ENCODE peak calls at places on chromosomes 5 and 9, in five cellular contexts. E is HL-60, J is colonic mucosa, Z is adrenal gland, P is lower lobe of right lung. H is an unnamed sample.

GRCh38 chr5:137054335-137054734 is 444.8 kb downstream of the SPOCK1 start:
- DNase-seq in E (no peak), J (no peak), Z (no peak), P (no peak), H (no peak)

GRCh38 chr5:81023261-81024015 is 63.3 kb downstream of the RASGRF2 start:
- DNase-seq in E (no peak), J (no peak), Z (no peak), P (no peak), H (no peak)

GRCh38 chr9:120878188-120879130 is 1.5 kb upstream of the PHF19 start:
- DNase-seq in E (no peak), J (no peak), Z (no peak), P (no peak), H (no peak)

GRCh38 chr5:122705876-122706275 is 69.0 kb upstream of the SNX2 start:
- DNase-seq in E (no peak), J (no peak), Z (no peak), P (no peak), H (no peak)

GRCh38 chr5:13957032-13957645 is 12.7 kb upstream of the DNAH5 start:
- DNase-seq in E (no peak), J (no peak), Z (no peak), P (no peak), H (no peak)

GRCh38 chr5:156920042-156920860 is 42.8 kb downstream of the TIMD4 start:
- DNase-seq in E (no peak), J (no peak), Z (no peak), P (no peak), H (no peak)

GRCh38 chr5:40221796-40222195 is 457.9 kb upstream of the PTGER4 start:
- DNase-seq in E (no peak), J (no peak), Z (no peak), P (no peak), H (no peak)

GRCh38 chr5:136006164-136006563 is 22.6 kb upstream of the TGFBI start:
- DNase-seq in E (no peak), J (peak), Z (no peak), P (no peak), H (no peak)

GRCh38 chr5:54217826-54218503 is 92.4 kb downstream of the ARL15 start:
- DNase-seq in E (peak), J (peak), Z (peak), P (no peak), H (no peak)

GRCh38 chr5:6962256-6962655 is 249.0 kb downstream of the TENT4A start:
- DNase-seq in E (no peak), J (no peak), Z (no peak), P (no peak), H (no peak)

GRCh38 chr5:147461915-147462314 is 48.0 kb downstream of the DPYSL3 start:
- DNase-seq in E (no peak), J (no peak), Z (no peak), P (no peak), H (no peak)

GRCh38 chr5:90022002-90022710 is 387.4 kb downstream of the CETN3 start:
- DNase-seq in E (no peak), J (no peak), Z (no peak), P (no peak), H (no peak)

GRCh38 chr5:136036991-136037705 is 8.4 kb downstream of the TGFBI start:
- DNase-seq in E (no peak), J (peak), Z (no peak), P (no peak), H (no peak)

GRCh38 chr9:114166606-114167572 is 11.6 kb downstream of the COL27A1 start:
- DNase-seq in E (no peak), J (no peak), Z (no peak), P (no peak), H (no peak)

GRCh38 chr9:115016369-115016768 is 86.0 kb upstream of the TNFSF8 start:
- DNase-seq in E (no peak), J (no peak), Z (no peak), P (no peak), H (no peak)

GRCh38 chr9:75027187-75028107 is 646 bp downstream of the CARNMT1 start:
- DNase-seq in E (peak), J (peak), Z (peak), P (peak), H (peak)

GRCh38 chr9:133980864-133981588 is 11.1 kb downstream of the VAV2 start:
- DNase-seq in E (no peak), J (no peak), Z (no peak), P (peak), H (no peak)

GRCh38 chr9:70998962-70999361 is 122.5 kb downstream of the TRPM3 start:
- DNase-seq in E (no peak), J (no peak), Z (no peak), P (no peak), H (no peak)

GRCh38 chr9:105053209-105053652 is 125.3 kb upstream of the ABCA1 start:
- DNase-seq in E (peak), J (no peak), Z (peak), P (no peak), H (no peak)

GRCh38 chr5:96844476-96844990 is 31.8 kb upstream of the ERAP2 start:
- DNase-seq in E (no peak), J (no peak), Z (no peak), P (no peak), H (no peak)

GRCh38 chr5:31688515-31689092 is 49.7 kb downstream of the PDZD2 start:
- DNase-seq in E (no peak), J (no peak), Z (no peak), P (no peak), H (no peak)

GRCh38 chr5:59583151-59583809 is 310.2 kb downstream of the PDE4D start:
- DNase-seq in E (no peak), J (no peak), Z (no peak), P (no peak), H (no peak)

GRCh38 chr5:98827161-98827560 is 53.7 kb downstream of the RGMB start:
- DNase-seq in E (no peak), J (no peak), Z (no peak), P (no peak), H (no peak)

GRCh38 chr9:110700953-110701352 is 32.4 kb downstream of the MUSK start:
- DNase-seq in E (no peak), J (no peak), Z (no peak), P (no peak), H (no peak)

GRCh38 chr9:106284300-106284699 is 578.7 kb upstream of the ZNF462 start:
- DNase-seq in E (no peak), J (no peak), Z (no peak), P (no peak), H (no peak)

GRCh38 chr5:168006473-168007130 is 284.8 kb upstream of the WWC1 start:
- DNase-seq in E (no peak), J (no peak), Z (no peak), P (no peak), H (no peak)

GRCh38 chr5:39151731-39152130 is 67.6 kb downstream of the FYB1 start:
- DNase-seq in E (peak), J (no peak), Z (no peak), P (no peak), H (no peak)

GRCh38 chr9:37529111-37529510 is 43.4 kb downstream of the POLR1E start:
- DNase-seq in E (no peak), J (peak), Z (no peak), P (no peak), H (peak)

GRCh38 chr5:57501414-57502321 is 19.1 kb upstream of the ACTBL2 start:
- DNase-seq in E (no peak), J (no peak), Z (no peak), P (no peak), H (no peak)

GRCh38 chr5:10173716-10174115 is 76.0 kb downstream of the ATPSCKMT start:
- DNase-seq in E (peak), J (no peak), Z (no peak), P (no peak), H (no peak)

GRCh38 chr5:150653145-150653761 is 7.8 kb upstream of the MYOZ3 start:
- DNase-seq in E (no peak), J (no peak), Z (no peak), P (no peak), H (no peak)

GRCh38 chr9:93259490-93260289 is 75.8 kb downstream of the WNK2 start:
- DNase-seq in E (no peak), J (peak), Z (peak), P (peak), H (peak)

GRCh38 chr9:93260290-93261066 is 76.5 kb downstream of the WNK2 start:
- DNase-seq in E (no peak), J (peak), Z (peak), P (no peak), H (no peak)

GRCh38 chr9:93261735-93262523 is 78.0 kb downstream of the WNK2 start:
- DNase-seq in E (no peak), J (peak), Z (peak), P (peak), H (no peak)

GRCh38 chr9:93262537-93263310 is 78.8 kb downstream of the WNK2 start:
- DNase-seq in E (no peak), J (peak), Z (peak), P (peak), H (no peak)

DNA sequence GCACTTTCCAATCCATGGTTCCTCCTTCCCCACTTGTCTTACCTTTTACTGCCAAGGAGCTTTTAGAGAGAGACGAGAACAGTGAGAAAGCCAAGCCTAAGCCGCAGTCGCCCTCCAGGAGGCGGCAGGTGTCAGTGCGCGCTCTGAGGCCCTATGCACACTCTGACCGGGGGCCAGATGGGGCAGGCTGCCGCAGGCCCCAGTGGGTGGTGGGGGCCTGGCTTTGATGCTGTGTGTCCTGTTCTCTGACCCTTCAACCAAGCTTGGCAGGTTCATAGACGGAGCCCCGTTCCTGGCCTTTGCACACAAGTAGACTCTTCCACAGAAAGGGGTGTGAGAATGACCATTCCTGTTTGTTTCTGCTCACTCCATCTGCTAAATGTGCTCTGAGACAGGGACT is 77.3 kb downstream of the WNK2 start:
- DNase-seq in E (no peak), J (peak), Z (peak), P (no peak), H (no peak)
- TF ChIP-seq CTCF in E (no peak), J (no peak), Z (no peak), P (no peak), H (no peak)

DNA sequence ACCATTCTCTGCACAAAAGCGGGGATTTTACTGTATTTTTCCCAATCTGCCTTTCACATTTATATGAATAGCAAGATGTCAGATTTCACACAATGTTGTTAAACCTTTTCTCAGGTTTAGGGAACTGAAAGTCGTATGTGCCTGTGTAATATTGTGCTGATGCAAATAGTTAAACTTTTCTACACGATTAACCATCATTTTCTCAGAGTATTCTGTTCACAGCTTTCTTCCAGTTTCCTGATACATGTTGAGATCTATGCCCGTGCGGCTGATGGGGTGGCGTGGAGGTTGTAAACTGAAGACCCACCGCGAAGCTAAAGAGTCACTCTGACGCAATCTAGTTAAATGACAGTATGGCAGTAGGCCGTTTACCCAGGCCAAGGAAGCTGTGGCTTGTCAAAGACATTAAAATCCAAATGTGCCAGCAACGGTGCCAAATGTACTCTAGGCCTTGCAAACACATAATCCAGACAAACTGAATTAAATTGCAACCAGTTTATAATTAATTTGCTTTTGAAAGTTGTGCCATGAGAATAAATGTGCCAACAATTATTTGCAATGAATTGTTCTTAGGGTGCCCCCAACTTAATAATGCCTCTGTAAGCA is 145.7 kb downstream of the EBF1 start:
- DNase-seq in E (peak), J (no peak), Z (no peak), P (no peak), H (no peak)
- H3K27ac ChIP-seq in E (no peak), J (no peak), Z (no peak), P (no peak), H (no peak)

GRCh38 chr5:141758316-141758965 is 76.4 kb upstream of the ARAP3 start:
- DNase-seq in E (no peak), J (no peak), Z (no peak), P (no peak), H (no peak)

GRCh38 chr5:141753971-141754713 is 72.1 kb upstream of the ARAP3 start:
- DNase-seq in E (peak), J (peak), Z (peak), P (no peak), H (no peak)

GRCh38 chr5:141756196-141756595 is 74.2 kb upstream of the ARAP3 start:
- DNase-seq in E (no peak), J (no peak), Z (no peak), P (no peak), H (no peak)

GRCh38 chr5:141760193-141760592 is 78.2 kb upstream of the ARAP3 start:
- DNase-seq in E (no peak), J (no peak), Z (no peak), P (no peak), H (no peak)

GRCh38 chr5:141757402-141757801 is 75.4 kb upstream of the ARAP3 start:
- DNase-seq in E (no peak), J (peak), Z (no peak), P (no peak), H (no peak)
- TF ChIP-seq CTCF in E (no peak), J (peak), Z (no peak), P (no peak), H (no peak)

GRCh38 chr9:100227636-100228035 is 125.1 kb downstream of the TEX10 start:
- DNase-seq in E (no peak), J (no peak), Z (no peak), P (no peak), H (no peak)
- H3K27ac ChIP-seq in E (no peak), J (no peak), Z (peak), P (no peak), H (no peak)

GRCh38 chr5:127536687-127537086 is 19.2 kb downstream of the PRRC1 start:
- DNase-seq in E (no peak), J (no peak), Z (no peak), P (no peak), H (no peak)
- TF ChIP-seq CTCF in E (no peak), J (no peak), Z (no peak), P (peak), H (peak)

GRCh38 chr9:91768977-91769916 is 180.8 kb downstream of the ROR2 start:
- DNase-seq in E (no peak), J (no peak), Z (no peak), P (no peak), H (no peak)

GRCh38 chr9:91770229-91770628 is 179.8 kb downstream of the ROR2 start:
- DNase-seq in E (no peak), J (peak), Z (no peak), P (no peak), H (no peak)

GRCh38 chr9:91771027-91771426 is 179.0 kb downstream of the ROR2 start:
- DNase-seq in E (no peak), J (peak), Z (no peak), P (no peak), H (no peak)

GRCh38 chr9:91773166-91773565 is 176.9 kb downstream of the ROR2 start:
- DNase-seq in E (no peak), J (no peak), Z (no peak), P (no peak), H (no peak)

DNA sequence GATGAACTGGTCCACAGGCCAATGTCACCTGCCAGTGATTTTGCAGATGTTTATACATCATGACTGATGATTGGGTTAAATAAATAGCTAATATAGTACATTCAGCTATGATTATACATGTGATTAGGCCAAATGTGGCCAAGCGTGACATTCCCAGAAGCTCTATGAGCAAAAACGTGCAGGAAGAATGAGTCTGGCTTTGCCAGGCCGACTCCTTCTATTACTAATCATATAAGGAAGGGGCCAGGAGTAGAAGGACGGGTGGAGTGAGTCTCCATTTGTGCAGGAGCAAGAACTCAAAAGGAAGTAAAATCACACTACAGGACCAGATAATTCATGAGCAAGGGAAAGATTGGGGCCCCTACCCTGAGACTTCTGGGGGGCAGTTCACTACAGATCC is 178.2 kb downstream of the ROR2 start:
- DNase-seq in E (no peak), J (no peak), Z (no peak), P (no peak), H (no peak)
- H3K27ac ChIP-seq in E (no peak), J (no peak), Z (no peak), P (no peak), H (no peak)

GRCh38 chr9:12819436-12820185 is 44.8 kb downstream of the LURAP1L start:
- DNase-seq in E (no peak), J (no peak), Z (no peak), P (no peak), H (no peak)
- TF ChIP-seq CTCF in E (no peak), J (peak), Z (no peak), P (peak), H (no peak)

GRCh38 chr5:172886974-172887491 is 53.0 kb downstream of the ERGIC1 start:
- DNase-seq in E (peak), J (no peak), Z (no peak), P (peak), H (no peak)

GRCh38 chr5:172891716-172892421 is 57.8 kb downstream of the ERGIC1 start:
- DNase-seq in E (no peak), J (no peak), Z (peak), P (peak), H (no peak)

GRCh38 chr5:172887735-172888134 is 53.7 kb downstream of the ERGIC1 start:
- DNase-seq in E (no peak), J (no peak), Z (no peak), P (peak), H (no peak)

GRCh38 chr5:172892713-172893112 is 58.7 kb downstream of the ERGIC1 start:
- DNase-seq in E (no peak), J (no peak), Z (no peak), P (no peak), H (no peak)

DNA sequence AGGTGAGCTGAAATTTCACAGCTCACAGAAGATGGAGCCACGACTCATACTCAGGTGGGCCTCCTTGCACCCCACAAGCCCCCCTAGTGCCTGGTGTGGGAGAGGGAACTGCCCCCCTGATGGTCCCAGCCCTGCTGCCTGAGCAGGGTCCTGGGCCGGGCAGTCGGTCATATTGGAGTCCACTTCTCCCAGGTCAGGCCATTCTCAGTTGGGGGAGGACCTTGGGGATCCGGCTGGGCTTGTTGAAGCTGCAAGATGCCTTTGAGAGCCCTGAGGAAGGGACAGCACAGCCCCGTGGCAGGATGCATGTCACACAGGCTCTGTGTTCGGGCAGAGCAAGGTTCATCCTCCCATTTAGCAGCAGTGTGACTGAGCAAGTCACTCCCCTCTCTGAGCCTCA is 56.6 kb downstream of the ERGIC1 start:
- DNase-seq in E (no peak), J (no peak), Z (no peak), P (no peak), H (no peak)
- H3K27ac ChIP-seq in E (no peak), J (no peak), Z (peak), P (peak), H (no peak)